ENCODE peak calls at places on chromosomes 11 and 22, in seven cellular contexts. O is IMR-90, Z is H1, E is neuronal stem cell, A is mesendoderm, F is mesenchymal stem cell, R is trophoblast cell. V is an unnamed sample.

GRCh38 chr11:63489879-63490278 is 1.1 kb downstream of the PLAAT5 start:
- DNase-seq in O (no peak), Z (no peak), E (no peak), A (peak; percentile 89), F (no peak), R (no peak), V (peak; percentile 64)

GRCh38 chr11:2360081-2360642 is 16.9 kb upstream of the CD81 start:
- DNase-seq in O (no peak), Z (no peak), E (no peak), A (no peak), F (no peak), R (no peak), V (no peak)

GRCh38 chr11:26974068-26974790 is 19.7 kb upstream of the FIBIN start:
- DNase-seq in O (peak; percentile 69), Z (no peak), E (no peak), A (peak; percentile 15), F (peak; percentile 47), R (no peak), V (no peak)

GRCh38 chr22:36016656-36017055 is 12.0 kb downstream of the RBFOX2 start:
- DNase-seq in O (no peak), Z (no peak), E (no peak), A (no peak), F (no peak), R (no peak), V (no peak)

GRCh38 chr11:15810581-15810980 is 545.8 kb downstream of the SOX6 start:
- DNase-seq in O (no peak), Z (no peak), E (no peak), A (no peak), F (no peak), R (no peak), V (no peak)

GRCh38 chr11:118634435-118635236 is 27.2 kb downstream of the PHLDB1 start:
- DNase-seq in O (peak; percentile 55), Z (peak; percentile 80), E (no peak), A (peak; percentile 93), F (peak; percentile 33), R (peak; percentile 51), V (peak; percentile 95)

GRCh38 chr22:46673677-46674236 is 53.6 kb downstream of the GRAMD4 start:
- DNase-seq in O (no peak), Z (no peak), E (no peak), A (no peak), F (no peak), R (no peak), V (no peak)

GRCh38 chr11:36300651-36301050 is 4.6 kb downstream of the PRR5L start:
- DNase-seq in O (peak; percentile 17), Z (no peak), E (no peak), A (no peak), F (no peak), R (no peak), V (no peak)

GRCh38 chr11:111513240-111513605 is 1.0 kb upstream of the BTG4 start:
- DNase-seq in O (no peak), Z (no peak), E (no peak), A (no peak), F (no peak), R (no peak), V (no peak)

GRCh38 chr11:124415356-124415923 is 9.2 kb downstream of the OR8B4 start:
- DNase-seq in O (peak; percentile 69), Z (no peak), E (peak; percentile 20), A (peak; percentile 45), F (peak; percentile 51), R (no peak), V (no peak)

DNA sequence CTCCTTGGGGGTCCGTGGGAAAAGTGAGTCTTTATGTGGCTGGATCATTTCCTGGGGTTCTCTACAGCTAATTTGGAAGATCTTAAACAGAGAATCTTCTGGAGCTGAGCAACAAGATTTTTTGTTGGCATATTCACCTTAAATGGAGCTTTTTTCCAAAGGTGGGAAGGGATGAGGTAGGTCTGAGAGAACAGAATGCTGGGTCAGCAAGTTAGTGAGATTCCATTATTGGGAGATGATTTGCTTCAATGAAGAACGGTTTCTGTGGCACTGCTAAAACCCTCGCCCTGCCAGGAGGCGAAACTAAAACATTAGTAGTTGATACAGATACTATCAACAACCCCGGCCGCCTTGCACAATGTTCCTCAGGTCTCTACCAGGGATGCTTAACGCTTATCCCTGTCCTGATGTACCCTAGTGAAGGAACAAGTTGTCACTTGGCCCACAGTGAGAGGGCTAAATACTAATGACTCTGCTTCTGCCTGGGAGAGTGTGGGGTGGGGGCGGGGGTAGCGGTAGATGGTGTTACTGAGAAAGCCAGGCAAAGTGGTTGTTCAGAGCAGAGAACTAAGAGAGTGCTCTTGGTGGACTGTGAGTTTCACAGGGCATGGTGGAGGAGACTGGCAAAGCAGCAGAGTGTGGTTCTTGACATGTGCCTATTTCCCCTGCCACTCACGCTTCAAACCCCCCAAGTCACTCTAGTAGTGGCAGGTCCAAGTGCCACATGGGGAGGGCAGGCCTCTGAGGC is 63.7 kb upstream of the CYP2D6 start:
- DNase-seq in O (no peak), Z (no peak), E (no peak), A (no peak), F (no peak), R (no peak), V (no peak)
- H2BK5ac ChIP-seq in O (no peak overlapping the region), Z (no peak overlapping the region), E (no peak overlapping the region), A (no peak overlapping the region), F (no peak overlapping the region), R (no peak overlapping the region), V (no peak overlapping the region)

GRCh38 chr11:48675945-48676344 is 187.4 kb downstream of the OR4A47 start:
- DNase-seq in O (no peak), Z (no peak), E (no peak), A (no peak), F (no peak), R (no peak), V (no peak)
- H2BK120ac ChIP-seq in O (no peak overlapping the region), Z (no peak overlapping the region), E (no peak overlapping the region), A (no peak overlapping the region), F (no peak overlapping the region), R (no peak overlapping the region), V (no peak overlapping the region)

DNA sequence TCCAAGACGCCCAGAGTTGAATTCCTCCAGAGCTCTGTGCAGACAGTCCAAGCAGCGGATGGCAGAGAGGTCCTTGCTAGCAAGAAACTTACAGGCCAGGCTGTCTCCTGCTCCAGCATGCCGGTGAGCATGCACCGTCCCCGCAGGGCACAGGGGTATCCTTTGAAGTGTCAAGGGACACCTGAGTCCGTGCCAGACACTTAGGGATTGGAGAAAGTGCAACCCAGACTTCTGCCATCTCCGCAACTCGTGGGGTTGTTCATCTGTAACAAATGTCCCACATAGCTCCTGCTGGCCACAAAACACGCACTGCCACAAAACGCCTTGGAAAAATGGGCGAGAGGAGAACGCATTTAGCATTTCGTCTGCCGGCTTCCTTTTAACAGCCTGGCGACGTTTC is 13.3 kb downstream of the TSPO start:
- DNase-seq in O (no peak), Z (no peak), E (no peak), A (no peak), F (no peak), R (no peak), V (no peak)
- H3K4me2 ChIP-seq in O (no peak overlapping the region), Z (no peak overlapping the region), E (no peak overlapping the region), A (no peak overlapping the region), F (no peak overlapping the region), R (no peak overlapping the region), V (no peak overlapping the region)

GRCh38 chr22:49547751-49548239 is 279.9 kb downstream of the BRD1 start:
- DNase-seq in O (no peak), Z (no peak), E (no peak), A (no peak), F (no peak), R (no peak), V (no peak)

GRCh38 chr22:49543876-49544275 is 283.8 kb downstream of the BRD1 start:
- DNase-seq in O (no peak), Z (no peak), E (no peak), A (no peak), F (no peak), R (no peak), V (no peak)

GRCh38 chr22:49546811-49547585 is 280.7 kb downstream of the BRD1 start:
- DNase-seq in O (no peak), Z (no peak), E (no peak), A (no peak), F (no peak), R (no peak), V (no peak)

GRCh38 chr22:49544286-49544685 is 283.4 kb downstream of the BRD1 start:
- DNase-seq in O (no peak), Z (no peak), E (no peak), A (no peak), F (no peak), R (no peak), V (no peak)

GRCh38 chr22:49545606-49546005 is 282.1 kb downstream of the BRD1 start:
- DNase-seq in O (no peak), Z (no peak), E (no peak), A (no peak), F (no peak), R (no peak), V (no peak)
- H2BK5ac ChIP-seq in O (no peak overlapping the region), Z (no peak overlapping the region), E (no peak overlapping the region), A (no peak overlapping the region), F (no peak overlapping the region), R (no peak overlapping the region), V (no peak overlapping the region)

GRCh38 chr11:134849833-134850232 is 437.8 kb upstream of the B3GAT1 start:
- DNase-seq in O (no peak), Z (no peak), E (no peak), A (no peak), F (no peak), R (no peak), V (no peak)
- H2BK120ac ChIP-seq in O (no peak overlapping the region), Z (no peak overlapping the region), E (no peak overlapping the region), A (no peak overlapping the region), F (no peak overlapping the region), R (no peak overlapping the region), V (no peak overlapping the region)

DNA sequence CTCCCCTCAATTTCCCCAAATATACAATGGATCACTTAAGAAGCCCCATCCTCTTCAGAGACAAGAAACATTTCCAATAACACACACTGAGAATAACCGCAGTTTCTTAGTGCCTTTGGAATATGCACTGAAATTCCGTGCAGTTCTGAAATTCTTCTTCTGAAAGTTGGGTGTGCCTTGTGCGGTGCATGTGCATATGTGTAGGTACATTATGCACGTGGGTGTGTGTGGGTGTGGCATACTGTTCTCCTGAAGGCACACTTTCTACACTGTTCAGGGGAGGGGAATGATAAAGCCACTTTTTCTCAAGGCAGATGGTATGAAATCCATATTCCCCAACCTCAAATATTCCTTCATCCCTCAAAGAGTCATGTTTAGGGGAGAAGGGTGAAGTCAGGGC is 1.7 kb downstream of the EXPH5 start:
- DNase-seq in O (no peak), Z (no peak), E (no peak), A (no peak), F (no peak), R (peak; percentile 39), V (no peak)
- H3K4me2 ChIP-seq in O (no peak overlapping the region), Z (peak overlapping the region; percentile 90), E (no peak overlapping the region), A (no peak overlapping the region), F (no peak overlapping the region), R (peak overlapping the region; percentile 85), V (peak overlapping the region; percentile 72)

V was measured in H9.